ENCODE peak calls at places on chromosomes 7 and 10, in seven cellular contexts. One of them, this sample, is unnamed.

GRCh38 chr7:144384555-144385245 is 18.8 kb downstream of the NOBOX start:
- DNase-seq in PC-9: peak; percentile 41
- DNase-seq in astrocyte of the spinal cord: peak; percentile 50
- DNase-seq in fibroblast of pulmonary artery: peak; percentile 52
- DNase-seq in hepatocyte: peak; percentile 88
- DNase-seq in left ventricle myocardium inferior: no peak
- DNase-seq in fibroblast of mammary gland: peak; percentile 38
- DNase-seq in this sample: no peak

GRCh38 chr10:49118450-49118849 is 3.1 kb upstream of the VSTM4 start:
- DNase-seq in left ventricle myocardium inferior: no peak
- DNase-seq in hepatocyte: no peak
- DNase-seq in fibroblast of mammary gland: no peak
- DNase-seq in PC-9: no peak
- DNase-seq in fibroblast of pulmonary artery: no peak
- DNase-seq in astrocyte of the spinal cord: no peak
- DNase-seq in this sample: no peak

GRCh38 chr10:99730026-99730425 is 1.9 kb downstream of the COX15 start:
- DNase-seq in fibroblast of mammary gland: peak; percentile 44
- DNase-seq in PC-9: no peak
- DNase-seq in hepatocyte: peak; percentile 11
- DNase-seq in fibroblast of pulmonary artery: peak; percentile 24
- DNase-seq in astrocyte of the spinal cord: no peak
- DNase-seq in left ventricle myocardium inferior: no peak
- DNase-seq in this sample: no peak

GRCh38 chr10:33335800-33336605 is 1.5 kb upstream of the NRP1 start:
- DNase-seq in PC-9: peak; percentile 72
- DNase-seq in astrocyte of the spinal cord: peak; percentile 79
- DNase-seq in left ventricle myocardium inferior: peak; percentile 82
- DNase-seq in fibroblast of mammary gland: peak; percentile 84
- DNase-seq in fibroblast of pulmonary artery: peak; percentile 67
- DNase-seq in hepatocyte: peak; percentile 67
- DNase-seq in this sample: peak; percentile 88

GRCh38 chr7:32587431-32587948 is 92.2 kb downstream of the AVL9 start:
- DNase-seq in left ventricle myocardium inferior: no peak
- DNase-seq in hepatocyte: no peak
- DNase-seq in astrocyte of the spinal cord: peak; percentile 91
- DNase-seq in PC-9: no peak
- DNase-seq in fibroblast of mammary gland: peak; percentile 93
- DNase-seq in fibroblast of pulmonary artery: peak; percentile 95
- DNase-seq in this sample: peak; percentile 64

GRCh38 chr10:102455893-102456471 is 4.6 kb upstream of the C10orf95 start:
- DNase-seq in left ventricle myocardium inferior: no peak
- DNase-seq in PC-9: no peak
- DNase-seq in hepatocyte: peak; percentile 86
- DNase-seq in astrocyte of the spinal cord: peak; percentile 79
- DNase-seq in fibroblast of pulmonary artery: peak; percentile 89
- DNase-seq in fibroblast of mammary gland: peak; percentile 91
- DNase-seq in this sample: peak; percentile 94

GRCh38 chr7:146575903-146576302 is 459.3 kb downstream of the CNTNAP2 start:
- DNase-seq in astrocyte of the spinal cord: no peak
- DNase-seq in left ventricle myocardium inferior: no peak
- DNase-seq in fibroblast of pulmonary artery: no peak
- DNase-seq in hepatocyte: no peak
- DNase-seq in fibroblast of mammary gland: no peak
- DNase-seq in PC-9: no peak
- DNase-seq in this sample: no peak

GRCh38 chr7:129783097-129783919 is 169.5 kb downstream of the UBE2H start:
- DNase-seq in fibroblast of mammary gland: no peak
- DNase-seq in left ventricle myocardium inferior: no peak
- DNase-seq in astrocyte of the spinal cord: no peak
- DNase-seq in fibroblast of pulmonary artery: no peak
- DNase-seq in PC-9: no peak
- DNase-seq in hepatocyte: no peak
- DNase-seq in this sample: peak; percentile 4

GRCh38 chr7:30929686-30930085 is 18.0 kb downstream of the AQP1 start:
- DNase-seq in fibroblast of mammary gland: no peak
- DNase-seq in hepatocyte: no peak
- DNase-seq in fibroblast of pulmonary artery: no peak
- DNase-seq in astrocyte of the spinal cord: no peak
- DNase-seq in PC-9: no peak
- DNase-seq in left ventricle myocardium inferior: no peak
- DNase-seq in this sample: no peak

GRCh38 chr7:4257390-4258111 is 424.5 kb upstream of the FOXK1 start:
- DNase-seq in PC-9: no peak
- DNase-seq in astrocyte of the spinal cord: no peak
- DNase-seq in fibroblast of mammary gland: no peak
- DNase-seq in left ventricle myocardium inferior: no peak
- DNase-seq in fibroblast of pulmonary artery: no peak
- DNase-seq in hepatocyte: no peak
- DNase-seq in this sample: no peak

GRCh38 chr10:125154529-125154928 is 5.8 kb downstream of the CTBP2 start:
- DNase-seq in hepatocyte: no peak
- DNase-seq in left ventricle myocardium inferior: no peak
- DNase-seq in astrocyte of the spinal cord: no peak
- DNase-seq in fibroblast of mammary gland: no peak
- DNase-seq in PC-9: no peak
- DNase-seq in fibroblast of pulmonary artery: no peak
- DNase-seq in this sample: no peak
- H3K4me3 ChIP-seq in hepatocyte: no peak overlapping the region
- H3K4me3 ChIP-seq in left ventricle myocardium inferior: peak overlapping the region; percentile 93
- H3K4me3 ChIP-seq in astrocyte of the spinal cord: no peak overlapping the region
- H3K4me3 ChIP-seq in fibroblast of mammary gland: no peak overlapping the region
- H3K4me3 ChIP-seq in PC-9: no peak overlapping the region
- H3K4me3 ChIP-seq in fibroblast of pulmonary artery: no peak overlapping the region
- H3K4me3 ChIP-seq in this sample: peak overlapping the region; percentile 39

GRCh38 chr10:123144697-123145541 is 3.0 kb upstream of the HMX2 start:
- DNase-seq in PC-9: no peak
- DNase-seq in hepatocyte: no peak
- DNase-seq in fibroblast of pulmonary artery: no peak
- DNase-seq in left ventricle myocardium inferior: no peak
- DNase-seq in astrocyte of the spinal cord: no peak
- DNase-seq in fibroblast of mammary gland: no peak
- DNase-seq in this sample: no peak
- TF ChIP-seq CTCF in PC-9: no peak
- TF ChIP-seq CTCF in hepatocyte: no peak
- TF ChIP-seq CTCF in fibroblast of pulmonary artery: no peak
- TF ChIP-seq CTCF in left ventricle myocardium inferior: no peak
- TF ChIP-seq CTCF in astrocyte of the spinal cord: no peak
- TF ChIP-seq CTCF in fibroblast of mammary gland: peak; percentile 4
- TF ChIP-seq CTCF in this sample: peak; percentile 17

DNA sequence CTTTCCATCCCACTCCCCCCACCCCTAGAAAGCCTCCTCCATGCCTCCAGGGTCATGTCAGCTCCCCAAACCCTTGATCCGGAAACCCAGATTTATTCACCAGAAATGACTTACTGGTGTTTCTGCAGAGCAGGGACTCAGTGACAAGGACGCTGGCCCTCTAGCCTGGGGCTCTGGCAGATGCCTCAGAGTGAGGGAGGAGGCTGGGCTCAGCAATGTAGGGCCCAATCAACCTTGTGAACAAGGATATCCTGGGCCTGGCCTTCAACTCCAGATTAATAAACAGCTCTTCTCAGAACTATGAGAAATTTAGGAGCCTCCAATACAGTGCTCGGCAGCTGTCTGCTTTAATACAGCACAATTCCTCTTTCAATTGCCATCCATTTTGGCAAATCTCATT is at the start of gene MBL2:
- DNase-seq in fibroblast of pulmonary artery: no peak
- DNase-seq in astrocyte of the spinal cord: no peak
- DNase-seq in left ventricle myocardium inferior: no peak
- DNase-seq in PC-9: no peak
- DNase-seq in hepatocyte: no peak
- DNase-seq in fibroblast of mammary gland: no peak
- DNase-seq in this sample: no peak
- H3K4me3 ChIP-seq in fibroblast of pulmonary artery: no peak within 1 kb of the TSS
- H3K4me3 ChIP-seq in astrocyte of the spinal cord: no peak within 1 kb of the TSS
- H3K4me3 ChIP-seq in left ventricle myocardium inferior: no peak within 1 kb of the TSS
- H3K4me3 ChIP-seq in PC-9: no peak within 1 kb of the TSS
- H3K4me3 ChIP-seq in hepatocyte: no peak within 1 kb of the TSS
- H3K4me3 ChIP-seq in fibroblast of mammary gland: no peak within 1 kb of the TSS
- H3K4me3 ChIP-seq in this sample: no peak within 1 kb of the TSS

GRCh38 chr7:122290476-122290875 is 14.1 kb downstream of the FEZF1 start:
- DNase-seq in hepatocyte: no peak
- DNase-seq in astrocyte of the spinal cord: no peak
- DNase-seq in fibroblast of pulmonary artery: no peak
- DNase-seq in fibroblast of mammary gland: no peak
- DNase-seq in PC-9: no peak
- DNase-seq in left ventricle myocardium inferior: no peak
- DNase-seq in this sample: no peak
- TF ChIP-seq CTCF in hepatocyte: no peak
- TF ChIP-seq CTCF in astrocyte of the spinal cord: no peak
- TF ChIP-seq CTCF in fibroblast of pulmonary artery: no peak
- TF ChIP-seq CTCF in fibroblast of mammary gland: no peak
- TF ChIP-seq CTCF in PC-9: no peak
- TF ChIP-seq CTCF in left ventricle myocardium inferior: no peak
- TF ChIP-seq CTCF in this sample: no peak

GRCh38 chr7:89103564-89103963 is 308.0 kb upstream of the TEX47 start:
- DNase-seq in astrocyte of the spinal cord: no peak
- DNase-seq in left ventricle myocardium inferior: no peak
- DNase-seq in PC-9: no peak
- DNase-seq in fibroblast of pulmonary artery: no peak
- DNase-seq in hepatocyte: no peak
- DNase-seq in fibroblast of mammary gland: no peak
- DNase-seq in this sample: no peak
- H3K4me3 ChIP-seq in astrocyte of the spinal cord: no peak overlapping the region
- H3K4me3 ChIP-seq in left ventricle myocardium inferior: no peak overlapping the region
- H3K4me3 ChIP-seq in PC-9: no peak overlapping the region
- H3K4me3 ChIP-seq in fibroblast of pulmonary artery: no peak overlapping the region
- H3K4me3 ChIP-seq in hepatocyte: no peak overlapping the region
- H3K4me3 ChIP-seq in fibroblast of mammary gland: no peak overlapping the region
- H3K4me3 ChIP-seq in this sample: no peak overlapping the region

DNA sequence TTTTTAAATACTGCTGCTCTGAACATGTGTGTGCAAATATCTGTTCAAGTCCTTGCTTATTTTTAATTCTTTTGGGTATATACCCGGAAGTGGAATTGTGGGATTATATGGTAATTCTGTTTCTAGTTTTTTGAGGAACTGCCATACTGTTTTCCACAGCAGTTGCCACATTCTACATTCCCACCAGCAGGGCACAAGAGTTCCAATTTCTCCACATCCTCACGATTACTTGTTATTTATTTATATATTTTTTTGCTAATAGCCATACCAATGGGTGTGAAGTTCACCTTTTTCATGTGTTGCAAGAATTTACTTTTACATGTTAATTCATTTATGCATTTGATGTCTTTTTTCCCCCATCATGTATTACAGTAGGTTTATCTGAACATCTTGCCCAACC is 79.6 kb upstream of the CXCL12 start:
- DNase-seq in fibroblast of mammary gland: no peak
- DNase-seq in astrocyte of the spinal cord: no peak
- DNase-seq in fibroblast of pulmonary artery: no peak
- DNase-seq in left ventricle myocardium inferior: no peak
- DNase-seq in hepatocyte: no peak
- DNase-seq in PC-9: no peak
- DNase-seq in this sample: peak; percentile 18
- TF ChIP-seq CTCF in fibroblast of mammary gland: peak; percentile 14
- TF ChIP-seq CTCF in astrocyte of the spinal cord: no peak
- TF ChIP-seq CTCF in fibroblast of pulmonary artery: peak; percentile 8
- TF ChIP-seq CTCF in left ventricle myocardium inferior: no peak
- TF ChIP-seq CTCF in hepatocyte: no peak
- TF ChIP-seq CTCF in PC-9: no peak
- TF ChIP-seq CTCF in this sample: peak; percentile 36

GRCh38 chr10:119686465-119687191 is 35.4 kb downstream of the BAG3 start:
- DNase-seq in fibroblast of mammary gland: peak; percentile 90
- DNase-seq in left ventricle myocardium inferior: peak; percentile 65
- DNase-seq in PC-9: peak; percentile 70
- DNase-seq in astrocyte of the spinal cord: peak; percentile 91
- DNase-seq in fibroblast of pulmonary artery: peak; percentile 93
- DNase-seq in hepatocyte: peak; percentile 92
- DNase-seq in this sample: peak; percentile 91
- H3K4me3 ChIP-seq in fibroblast of mammary gland: peak overlapping the region; percentile 29
- H3K4me3 ChIP-seq in left ventricle myocardium inferior: peak overlapping the region; percentile 52
- H3K4me3 ChIP-seq in PC-9: peak overlapping the region; percentile 50
- H3K4me3 ChIP-seq in astrocyte of the spinal cord: peak overlapping the region; percentile 17
- H3K4me3 ChIP-seq in fibroblast of pulmonary artery: peak overlapping the region; percentile 49
- H3K4me3 ChIP-seq in hepatocyte: peak overlapping the region; percentile 19
- H3K4me3 ChIP-seq in this sample: peak overlapping the region; percentile 59

This sample was measured in fibroblast of the aortic adventitia.